ENCODE peak calls at places on chromosomes 3 and 15, in ten cellular contexts. U, S, G, K, X, M, W, B, A and Q are unnamed samples.

GRCh38 chr3:42654331-42655201 is 1.1 kb downstream of the ZBTB47 start:
- DNase-seq in U (no peak), S (no peak), G (no peak), K (peak; percentile 53), X (peak; percentile 22), M (peak; percentile 5), W (peak; percentile 56), B (no peak), A (peak; percentile 38), Q (peak; percentile 80)

GRCh38 chr3:58009749-58010535 is 1.7 kb downstream of the FLNB start:
- DNase-seq in U (no peak), S (no peak), G (no peak), K (no peak), X (no peak), M (no peak), W (no peak), B (no peak), A (no peak), Q (peak; percentile 33)

GRCh38 chr3:81758275-81758674 is 3.2 kb downstream of the GBE1 start:
- DNase-seq in U (no peak), S (no peak), G (no peak), K (peak; percentile 93), X (peak; percentile 61), M (no peak), W (peak; percentile 94), B (no peak), A (no peak), Q (peak; percentile 83)

GRCh38 chr3:114365909-114366308 is 72.1 kb downstream of the TIGIT start:
- DNase-seq in U (no peak), S (no peak), G (no peak), K (no peak), X (no peak), M (no peak), W (peak; percentile 28), B (no peak), A (no peak), Q (no peak)

GRCh38 chr3:13850161-13850945 is 29.5 kb downstream of the WNT7A start:
- DNase-seq in U (no peak), S (no peak), G (no peak), K (no peak), X (peak; percentile 1), M (no peak), W (no peak), B (no peak), A (no peak), Q (peak; percentile 26)

GRCh38 chr15:58038426-58039106 is 26.9 kb downstream of the ALDH1A2 start:
- DNase-seq in U (no peak), S (no peak), G (no peak), K (peak; percentile 65), X (no peak), M (no peak), W (peak; percentile 80), B (no peak), A (no peak), Q (peak; percentile 8)

GRCh38 chr3:59056706-59057105 is 6.9 kb upstream of the CFAP20DC start:
- DNase-seq in U (no peak), S (no peak), G (no peak), K (peak; percentile 32), X (peak; percentile 33), M (no peak), W (peak; percentile 39), B (no peak), A (no peak), Q (peak; percentile 39)

GRCh38 chr3:45124379-45124778 is 21.8 kb downstream of the CDCP1 start:
- DNase-seq in U (no peak), S (no peak), G (no peak), K (peak; percentile 92), X (peak; percentile 95), M (peak; percentile 65), W (peak; percentile 57), B (no peak), A (no peak), Q (peak; percentile 95)

GRCh38 chr15:52261498-52262242 is 33.9 kb downstream of the MYO5C start:
- DNase-seq in U (peak; percentile 53), S (peak; percentile 19), G (peak; percentile 10), K (peak; percentile 67), X (peak; percentile 68), M (peak; percentile 64), W (peak; percentile 70), B (peak; percentile 34), A (no peak), Q (peak; percentile 73)

GRCh38 chr15:78727561-78727960 is 83.7 kb downstream of the ADAMTS7 start:
- DNase-seq in U (no peak), S (no peak), G (no peak), K (no peak), X (no peak), M (no peak), W (peak; percentile 23), B (no peak), A (no peak), Q (no peak)